ENCODE peak calls at places on chromosomes 11 and 22, in seven cellular contexts. A, H, T, W, K, C and Q are unnamed samples.

GRCh38 chr11:62839050-62840015 is at the start of gene WDR74:
- DNase-seq in A (peak), H (peak), T (peak), W (peak), K (peak), C (peak), Q (peak)

GRCh38 chr11:82682003-82682751 is 51.5 kb downstream of the FAM181B start:
- DNase-seq in A (peak), H (peak), T (peak), W (no peak), K (no peak), C (no peak), Q (peak)

GRCh38 chr11:64759722-64760719 is at the start of gene PYGM:
- DNase-seq in A (no peak), H (no peak), T (peak), W (no peak), K (no peak), C (peak), Q (no peak)

GRCh38 chr22:30878516-30879365 is 89.8 kb downstream of the MORC2 start:
- DNase-seq in A (no peak), H (no peak), T (no peak), W (no peak), K (no peak), C (no peak), Q (no peak)

GRCh38 chr22:39148727-39149535 is 3.5 kb downstream of the CBX7 start:
- DNase-seq in A (no peak), H (no peak), T (no peak), W (peak), K (peak), C (peak), Q (peak)

GRCh38 chr11:105456950-105457349 is 152.9 kb upstream of the GRIA4 start:
- DNase-seq in A (no peak), H (no peak), T (no peak), W (no peak), K (no peak), C (no peak), Q (no peak)

GRCh38 chr11:108199446-108200321 is 22.8 kb downstream of the NPAT start:
- DNase-seq in A (no peak), H (no peak), T (peak), W (peak), K (peak), C (no peak), Q (peak)

GRCh38 chr11:60905047-60905446 is 1.3 kb downstream of the PRPF19 start:
- DNase-seq in A (no peak), H (no peak), T (no peak), W (no peak), K (no peak), C (no peak), Q (no peak)

GRCh38 chr11:34501500-34501899 is 12.1 kb downstream of the ELF5 start:
- DNase-seq in A (no peak), H (peak), T (peak), W (no peak), K (no peak), C (peak), Q (peak)

GRCh38 chr11:120666121-120666639 is 154.6 kb downstream of the GRIK4 start:
- DNase-seq in A (no peak), H (no peak), T (no peak), W (no peak), K (no peak), C (no peak), Q (peak)

GRCh38 chr11:46541593-46542371 is 52.0 kb downstream of the AMBRA1 start:
- DNase-seq in A (peak), H (no peak), T (no peak), W (no peak), K (no peak), C (peak), Q (no peak)

GRCh38 chr22:42353883-42354727 is 78.1 kb downstream of the NFAM1 start:
- DNase-seq in A (peak), H (no peak), T (no peak), W (no peak), K (no peak), C (no peak), Q (no peak)

GRCh38 chr11:20351151-20351550 is 12.4 kb upstream of the HTATIP2 start:
- DNase-seq in A (no peak), H (no peak), T (no peak), W (no peak), K (no peak), C (no peak), Q (no peak)

GRCh38 chr11:64687641-64688533 is 35.1 kb downstream of the NRXN2 start:
- DNase-seq in A (peak), H (no peak), T (no peak), W (no peak), K (no peak), C (no peak), Q (no peak)

GRCh38 chr11:113341388-113342165 is 27.2 kb downstream of the TTC12 start:
- DNase-seq in A (peak), H (no peak), T (no peak), W (no peak), K (no peak), C (no peak), Q (no peak)

GRCh38 chr22:45296628-45297297 is 12.0 kb downstream of the UPK3A start:
- DNase-seq in A (no peak), H (no peak), T (no peak), W (no peak), K (no peak), C (no peak), Q (peak)

GRCh38 chr11:92764128-92764527 is 205.3 kb upstream of the MTNR1B start:
- DNase-seq in A (no peak), H (no peak), T (no peak), W (no peak), K (no peak), C (no peak), Q (no peak)

GRCh38 chr11:73340164-73340563 is 32.1 kb downstream of the ARHGEF17 start:
- DNase-seq in A (no peak), H (no peak), T (no peak), W (no peak), K (no peak), C (no peak), Q (no peak)

GRCh38 chr22:30832407-30832987 is 136.1 kb downstream of the MORC2 start:
- DNase-seq in A (no peak), H (no peak), T (no peak), W (no peak), K (no peak), C (no peak), Q (no peak)

GRCh38 chr22:26259510-26259909 is 90.2 kb downstream of the SEZ6L start:
- DNase-seq in A (no peak), H (no peak), T (peak), W (no peak), K (no peak), C (no peak), Q (peak)

GRCh38 chr11:117704416-117705150 is 92.4 kb downstream of the DSCAML1 start:
- DNase-seq in A (peak), H (no peak), T (no peak), W (no peak), K (no peak), C (no peak), Q (no peak)

GRCh38 chr22:46107089-46107664 is 43.1 kb upstream of the PPARA start:
- DNase-seq in A (peak), H (no peak), T (no peak), W (no peak), K (no peak), C (peak), Q (no peak)

GRCh38 chr22:30868663-30869385 is 99.8 kb downstream of the MORC2 start:
- DNase-seq in A (peak), H (no peak), T (no peak), W (no peak), K (no peak), C (no peak), Q (no peak)

GRCh38 chr11:68039526-68040086 is 781 bp downstream of the TCIRG1 start:
- DNase-seq in A (no peak), H (no peak), T (no peak), W (no peak), K (no peak), C (peak), Q (no peak)

GRCh38 chr11:117684111-117684510 is 112.9 kb downstream of the DSCAML1 start:
- DNase-seq in A (no peak), H (no peak), T (no peak), W (no peak), K (no peak), C (no peak), Q (no peak)

GRCh38 chr11:108713076-108713790 is 48.4 kb downstream of the DDX10 start:
- DNase-seq in A (no peak), H (no peak), T (peak), W (no peak), K (peak), C (no peak), Q (peak)

GRCh38 chr11:119481667-119482400 is 58.9 kb upstream of the THY1 start:
- DNase-seq in A (no peak), H (no peak), T (no peak), W (no peak), K (no peak), C (no peak), Q (no peak)

GRCh38 chr11:1770061-1770460 is 6.3 kb upstream of the CTSD start:
- DNase-seq in A (no peak), H (no peak), T (no peak), W (no peak), K (no peak), C (no peak), Q (no peak)

GRCh38 chr11:3225159-3225758 is 6.6 kb upstream of the MRGPRG start:
- DNase-seq in A (no peak), H (no peak), T (no peak), W (no peak), K (no peak), C (no peak), Q (no peak)

GRCh38 chr11:45906965-45907591 is at the start of gene FREY1:
- DNase-seq in A (no peak), H (no peak), T (no peak), W (no peak), K (no peak), C (no peak), Q (no peak)

GRCh38 chr22:41776381-41776780 is 24.1 kb upstream of the CCDC134 start:
- DNase-seq in A (no peak), H (no peak), T (no peak), W (no peak), K (no peak), C (no peak), Q (no peak)

GRCh38 chr11:133501643-133502535 is 30.4 kb downstream of the OPCML start:
- DNase-seq in A (no peak), H (no peak), T (no peak), W (no peak), K (no peak), C (no peak), Q (no peak)

GRCh38 chr22:43891360-43892182 is at the start of gene PNPLA5:
- DNase-seq in A (no peak), H (no peak), T (no peak), W (peak), K (no peak), C (no peak), Q (no peak)

GRCh38 chr11:132943325-132943736 is 589.0 kb downstream of the OPCML start:
- DNase-seq in A (no peak), H (no peak), T (no peak), W (no peak), K (no peak), C (no peak), Q (no peak)

GRCh38 chr22:37396488-37397084 is 30.7 kb downstream of the ELFN2 start:
- DNase-seq in A (no peak), H (no peak), T (no peak), W (no peak), K (no peak), C (no peak), Q (no peak)

GRCh38 chr11:60485987-60486386 is 6.6 kb upstream of the MS4A12 start:
- DNase-seq in A (peak), H (no peak), T (no peak), W (no peak), K (peak), C (no peak), Q (peak)